ENCODE peak calls at places on chromosomes 2 and 18, in eight cellular contexts. T is cerebellum; Q is fibroblast of pulmonary artery; C is A172; E is HS-27A; G is GM12865; J is HCEC 1CT; N is activated CD4-positive, alpha-beta T cell treated with anti-CD3 and anti-CD28 coated beads for 48 hours. V is an unnamed sample.

GRCh38 chr2:11833601-11834000 is 87.2 kb downstream of the LPIN1 start:
- DNase-seq in C (no peak), J (peak), N (no peak), Q (peak), T (no peak), G (no peak), E (no peak), V (no peak)

GRCh38 chr18:56515522-56515921 is 122.9 kb downstream of the TXNL1 start:
- DNase-seq in G (no peak), C (no peak), J (no peak), T (no peak), N (no peak), E (no peak), Q (peak), V (no peak)

GRCh38 chr2:154692927-154693326 is 5.6 kb upstream of the KCNJ3 start:
- DNase-seq in N (no peak), Q (peak), E (no peak), T (peak), J (no peak), G (no peak), C (peak), V (no peak)

GRCh38 chr2:68253211-68254068 is 1.1 kb upstream of the PPP3R1 start:
- DNase-seq in G (peak), Q (no peak), E (no peak), C (no peak), N (peak), J (no peak), T (no peak), V (no peak)

GRCh38 chr18:69992776-69993175 is 45.1 kb upstream of the CD226 start:
- DNase-seq in J (peak), N (no peak), Q (peak), C (no peak), G (no peak), E (no peak), T (no peak), V (no peak)

GRCh38 chr2:45083175-45083574 is 73.9 kb upstream of the SIX2 start:
- DNase-seq in T (no peak), N (no peak), E (no peak), Q (no peak), J (no peak), G (no peak), C (peak), V (no peak)

GRCh38 chr2:75389271-75389670 is 171.5 kb downstream of the EVA1A start:
- DNase-seq in C (no peak), G (no peak), J (no peak), Q (no peak), T (no peak), N (no peak), E (no peak), V (no peak)

GRCh38 chr2:25252291-25253152 is 84.1 kb upstream of the POMC start:
- DNase-seq in Q (peak), E (no peak), N (peak), T (peak), C (no peak), J (no peak), G (peak), V (no peak)

GRCh38 chr2:172655091-172655837 is 80.4 kb upstream of the RAPGEF4 start:
- DNase-seq in C (peak), Q (peak), N (no peak), E (peak), G (no peak), T (no peak), J (peak), V (no peak)

GRCh38 chr2:88735133-88735532 is 43.7 kb downstream of the RPIA start:
- DNase-seq in J (no peak), G (no peak), N (no peak), C (no peak), T (no peak), E (no peak), Q (no peak), V (peak)

GRCh38 chr18:35284846-35285245 is 5.2 kb downstream of the ZSCAN30 start:
- DNase-seq in T (peak), C (no peak), E (no peak), G (no peak), Q (no peak), J (no peak), N (no peak), V (no peak)

GRCh38 chr2:159612255-159612901 is 4.0 kb downstream of the BAZ2B start:
- DNase-seq in G (peak), J (peak), C (peak), N (no peak), E (no peak), Q (peak), T (no peak), V (peak)

GRCh38 chr2:202158796-202159195 is 79.6 kb downstream of the SUMO1 start:
- DNase-seq in N (no peak), Q (peak), T (peak), J (peak), C (no peak), G (no peak), E (no peak), V (no peak)

GRCh38 chr18:78526923-78527775 is 452.5 kb upstream of the SALL3 start:
- DNase-seq in T (no peak), J (no peak), G (no peak), E (no peak), N (no peak), C (no peak), Q (no peak), V (no peak)

GRCh38 chr18:34121157-34121807 is 103.4 kb downstream of the NOL4 start:
- DNase-seq in J (no peak), Q (peak), C (peak), T (no peak), N (no peak), E (no peak), G (peak), V (no peak)

GRCh38 chr2:160574472-160575140 is 81.0 kb upstream of the RBMS1 start:
- DNase-seq in T (no peak), G (no peak), N (no peak), Q (peak), E (peak), C (peak), J (peak), V (no peak)

GRCh38 chr18:33746261-33746660 is 168.2 kb downstream of the ASXL3 start:
- DNase-seq in T (no peak), C (no peak), J (no peak), E (no peak), Q (no peak), N (no peak), G (no peak), V (peak)

GRCh38 chr18:75269696-75270095 is 59.1 kb downstream of the TSHZ1 start:
- DNase-seq in C (no peak), T (no peak), J (no peak), E (no peak), Q (no peak), N (no peak), G (no peak), V (no peak)

GRCh38 chr2:38486213-38487026 is 109.3 kb upstream of the ATL2 start:
- DNase-seq in E (no peak), N (no peak), G (no peak), Q (no peak), C (no peak), J (no peak), T (no peak), V (no peak)

GRCh38 chr2:172578054-172578453 is 22.2 kb downstream of the PDK1 start:
- DNase-seq in C (no peak), Q (no peak), E (no peak), T (no peak), N (no peak), G (no peak), J (peak), V (no peak)

GRCh38 chr18:29063346-29063745 is 886.4 kb upstream of the CDH2 start:
- DNase-seq in N (no peak), Q (no peak), T (no peak), G (no peak), E (no peak), J (no peak), C (no peak), V (no peak)

GRCh38 chr2:130872276-130873125 is 35.8 kb downstream of the ARHGEF4 start:
- DNase-seq in N (no peak), J (no peak), Q (no peak), T (no peak), C (no peak), E (no peak), G (no peak), V (no peak)

GRCh38 chr2:112765251-112765650 is 842 bp upstream of the CKAP2L start:
- DNase-seq in C (peak), G (peak), N (no peak), Q (no peak), T (no peak), E (no peak), J (no peak), V (no peak)

GRCh38 chr18:61580061-61580460 is 246.8 kb downstream of the CDH20 start:
- DNase-seq in T (no peak), J (no peak), E (no peak), C (no peak), Q (peak), N (no peak), G (no peak), V (no peak)

GRCh38 chr2:120262761-120263428 is 10.2 kb downstream of the RALB start:
- DNase-seq in Q (peak), T (no peak), G (no peak), C (no peak), J (no peak), E (no peak), N (no peak), V (no peak)

GRCh38 chr2:64052468-64053241 is 33.4 kb upstream of the VPS54 start:
- DNase-seq in Q (peak), N (no peak), T (no peak), J (no peak), C (no peak), G (peak), E (no peak), V (peak)

GRCh38 chr2:98912221-98912851 is 23.7 kb downstream of the CRACDL start:
- DNase-seq in E (peak), C (peak), T (peak), N (no peak), Q (peak), G (no peak), J (peak), V (no peak)